ENCODE peak calls at places on chromosomes 13 and 19, in five cellular contexts. A is A549, P is thyroid gland, F is heart left ventricle, B is ovary. U is an unnamed sample.
A peak's percentile ranks its signal among the peaks of the same experiment; 100 is the strongest.

GRCh38 chr13:37094840-37095239 is 10.6 kb downstream of the CSNK1A1L start:
- DNase-seq in A (no peak), P (no peak), F (no peak), B (no peak), U (no peak)

GRCh38 chr19:10766049-10766623 is 48.3 kb downstream of the DNM2 start:
- DNase-seq in A (no peak), P (peak; percentile 74), F (no peak), B (no peak), U (no peak)

GRCh38 chr19:12137541-12137940 is 2.6 kb downstream of the ZNF20 start:
- DNase-seq in A (no peak), P (no peak), F (no peak), B (no peak), U (no peak)

GRCh38 chr13:19818223-19818842 is 35.6 kb upstream of the PSPC1 start:
- DNase-seq in A (peak; percentile 67), P (peak; percentile 90), F (no peak), B (no peak), U (peak; percentile 51)

GRCh38 chr13:49641810-49642291 is 13.5 kb downstream of the ARL11 start:
- DNase-seq in A (no peak), P (peak; percentile 41), F (peak; percentile 51), B (no peak), U (no peak)

GRCh38 chr19:39778763-39779162 is at the start of gene LEUTX:
- DNase-seq in A (no peak), P (no peak), F (no peak), B (no peak), U (no peak)

GRCh38 chr19:44548736-44549135 is 19.3 kb upstream of the CEACAM20 start:
- DNase-seq in A (no peak), P (no peak), F (no peak), B (no peak), U (no peak)

GRCh38 chr19:5038631-5039271 is 69.8 kb downstream of the KDM4B start:
- DNase-seq in A (peak; percentile 54), P (no peak), F (no peak), B (no peak), U (no peak)

GRCh38 chr19:29379257-29379986 is 146.4 kb upstream of the VSTM2B start:
- DNase-seq in A (no peak), P (no peak), F (no peak), B (no peak), U (peak; percentile 8)

GRCh38 chr13:99916366-99917103 is 55.0 kb downstream of the ZIC5 start:
- DNase-seq in A (peak; percentile 71), P (peak; percentile 11), F (no peak), B (no peak), U (no peak)

GRCh38 chr19:16330811-16331690 is 6.4 kb downstream of the KLF2 start:
- DNase-seq in A (no peak), P (no peak), F (no peak), B (no peak), U (no peak)

GRCh38 chr13:78827471-78827870 is 168.5 kb upstream of the OBI1 start:
- DNase-seq in A (peak; percentile 0), P (no peak), F (no peak), B (no peak), U (no peak)

GRCh38 chr19:19316082-19316481 is 4.2 kb downstream of the SUGP1 start:
- DNase-seq in A (no peak), P (no peak), F (no peak), B (no peak), U (no peak)

GRCh38 chr19:19324059-19324755 is 3.6 kb downstream of the MAU2 start:
- DNase-seq in A (no peak), P (peak; percentile 49), F (no peak), B (no peak), U (no peak)

GRCh38 chr19:19321143-19321577 is 531 bp downstream of the MAU2 start:
- DNase-seq in A (peak; percentile 20), P (no peak), F (no peak), B (no peak), U (no peak)

GRCh38 chr19:19319725-19320361 is 466 bp downstream of the SUGP1 start:
- DNase-seq in A (no peak), P (no peak), F (no peak), B (peak; percentile 18), U (no peak)

GRCh38 chr19:19320362-19321142 is at the start of the genes MAU2 and SUGP1:
- DNase-seq in A (peak; percentile 89), P (peak; percentile 85), F (peak; percentile 91), B (peak; percentile 84), U (peak; percentile 95)
- TF ChIP-seq POLR2A in A (peak; percentile 63), P (peak; percentile 66), F (peak; percentile 45), B (peak; percentile 20), U (peak; percentile 59)

DNA sequence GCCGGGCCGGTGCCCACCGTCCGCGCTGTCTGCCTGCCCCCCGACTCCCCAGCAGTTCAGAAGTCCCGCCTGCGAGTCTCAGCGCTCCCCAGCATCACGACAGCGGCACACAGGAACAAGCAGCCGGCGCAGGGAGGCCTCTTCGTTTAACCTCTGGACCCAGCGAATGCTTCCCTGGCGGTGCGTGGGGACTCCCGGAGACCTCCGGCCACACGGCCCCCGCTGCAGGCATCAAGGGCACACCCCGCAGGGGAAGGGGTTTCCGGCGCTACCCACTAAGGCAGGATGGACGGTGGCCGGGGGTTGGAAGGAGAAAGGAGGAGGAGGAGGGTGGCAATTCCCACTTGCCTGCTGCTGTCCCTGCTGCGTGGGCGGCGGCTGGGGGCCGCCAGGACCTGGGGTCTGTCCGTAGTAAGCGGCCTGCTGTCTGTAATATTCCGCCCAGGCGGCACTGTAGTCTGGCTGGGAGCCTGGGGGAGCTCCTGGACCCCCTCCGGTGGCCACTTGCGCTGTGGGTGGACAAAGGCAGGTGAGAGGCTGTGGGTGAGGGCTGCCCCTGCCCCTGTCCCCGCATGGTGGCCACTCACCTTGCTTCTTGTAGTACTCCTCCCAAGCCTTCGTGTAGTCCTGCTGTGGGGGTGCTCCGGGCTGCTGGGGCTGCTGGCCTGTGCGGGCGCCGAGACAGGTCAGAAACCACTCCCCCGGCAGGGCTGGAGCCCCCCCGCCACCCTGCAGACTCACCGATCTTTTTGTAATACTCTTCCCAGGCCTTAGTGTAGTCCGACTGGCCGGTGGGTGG is 9.6 kb downstream of the KHSRP start:
- DNase-seq in A (no peak), P (no peak), F (no peak), B (no peak), U (no peak)
- H3K27ac ChIP-seq in A (no peak overlapping the region), P (no peak overlapping the region), F (no peak overlapping the region), B (no peak overlapping the region), U (no peak overlapping the region)

DNA sequence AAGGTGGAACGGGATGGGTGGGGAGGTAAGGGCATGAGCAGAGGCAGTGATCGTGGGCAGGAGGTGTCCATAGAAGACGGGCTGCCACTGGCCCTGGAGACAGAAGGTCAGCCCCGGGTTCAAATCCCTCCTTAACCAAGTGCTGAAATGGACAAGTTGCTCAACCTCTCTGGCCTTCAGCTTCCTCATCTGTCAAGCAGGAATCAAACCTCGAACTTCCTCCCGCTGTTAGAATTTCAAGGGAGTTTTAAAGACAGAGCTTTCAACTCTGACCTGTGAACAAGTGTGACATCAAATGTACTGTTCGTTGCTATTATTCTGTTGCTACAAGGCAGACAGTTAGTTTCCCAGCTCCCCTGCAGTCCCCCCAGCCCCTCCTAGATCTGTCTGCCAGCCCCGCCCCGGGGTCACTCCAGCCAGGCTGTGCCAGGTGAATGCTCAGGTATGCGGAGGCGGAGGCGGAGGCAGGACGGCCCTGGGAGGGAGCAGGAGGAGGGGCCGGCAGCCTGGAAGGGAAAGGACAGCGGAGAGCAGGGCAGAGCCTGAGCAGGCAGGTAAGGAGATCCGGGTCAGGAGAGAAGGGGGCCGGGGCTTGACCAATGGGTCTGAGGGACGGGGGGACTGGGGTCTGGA is at the start of gene EPS8L1:
- DNase-seq in A (no peak), P (peak; percentile 94), F (no peak), B (no peak), U (peak; percentile 85)
- H3K4me3 ChIP-seq in A (no peak within 1 kb of the TSS), P (peak within 1 kb of the TSS; percentile 7), F (no peak within 1 kb of the TSS), B (no peak within 1 kb of the TSS), U (no peak within 1 kb of the TSS)

GRCh38 chr19:13849991-13850909 is 26.7 kb upstream of the NANOS3 start:
- DNase-seq in A (peak; percentile 83), P (peak; percentile 83), F (peak; percentile 90), B (peak; percentile 84), U (peak; percentile 90)
- TF ChIP-seq POLR2A in A (no peak), P (peak; percentile 15), F (peak; percentile 35), B (peak; percentile 31), U (peak; percentile 67)